ENCODE peak calls at places on chromosome 1, in nine cellular contexts. One of them, this sample, is unnamed.

GRCh38 chr1:223462047-223462446 is 68.8 kb downstream of the CCDC185 start:
- DNase-seq in stomach: no peak
- DNase-seq in breast epithelium: no peak
- DNase-seq in endothelial cell of umbilical vein: no peak
- DNase-seq in SK-N-SH: no peak
- DNase-seq in prostate gland: no peak
- DNase-seq in GM12891: no peak
- DNase-seq in spleen: no peak
- DNase-seq in GM23338: no peak
- DNase-seq in this sample: no peak

GRCh38 chr1:12537906-12538461 is 80.0 kb downstream of the DHRS3 start:
- DNase-seq in GM12891: no peak
- DNase-seq in prostate gland: no peak
- DNase-seq in spleen: no peak
- DNase-seq in GM23338: no peak
- DNase-seq in SK-N-SH: no peak
- DNase-seq in stomach: no peak
- DNase-seq in breast epithelium: no peak
- DNase-seq in endothelial cell of umbilical vein: no peak
- DNase-seq in this sample: no peak

GRCh38 chr1:207811920-207812720 is 60.3 kb downstream of the CD46 start:
- DNase-seq in SK-N-SH: peak; percentile 70
- DNase-seq in GM12891: no peak
- DNase-seq in breast epithelium: peak; percentile 86
- DNase-seq in spleen: no peak
- DNase-seq in prostate gland: peak; percentile 76
- DNase-seq in endothelial cell of umbilical vein: peak; percentile 55
- DNase-seq in stomach: peak; percentile 82
- DNase-seq in GM23338: peak; percentile 61
- DNase-seq in this sample: no peak

GRCh38 chr1:171110485-171111340 is 20.0 kb downstream of the FMO3 start:
- DNase-seq in prostate gland: no peak
- DNase-seq in spleen: no peak
- DNase-seq in breast epithelium: no peak
- DNase-seq in GM12891: no peak
- DNase-seq in SK-N-SH: no peak
- DNase-seq in GM23338: no peak
- DNase-seq in stomach: no peak
- DNase-seq in endothelial cell of umbilical vein: no peak
- DNase-seq in this sample: no peak

GRCh38 chr1:211579434-211580302 is 707 bp upstream of the SLC30A1 start:
- DNase-seq in prostate gland: peak; percentile 75
- DNase-seq in spleen: peak; percentile 98
- DNase-seq in GM23338: peak; percentile 86
- DNase-seq in stomach: peak; percentile 83
- DNase-seq in GM12891: no peak
- DNase-seq in endothelial cell of umbilical vein: no peak
- DNase-seq in breast epithelium: no peak
- DNase-seq in SK-N-SH: no peak
- DNase-seq in this sample: no peak

GRCh38 chr1:168520052-168520751 is 23.6 kb downstream of the XCL2 start:
- DNase-seq in stomach: no peak
- DNase-seq in GM12891: no peak
- DNase-seq in prostate gland: no peak
- DNase-seq in GM23338: peak; percentile 25
- DNase-seq in breast epithelium: no peak
- DNase-seq in endothelial cell of umbilical vein: no peak
- DNase-seq in SK-N-SH: no peak
- DNase-seq in spleen: peak; percentile 71
- DNase-seq in this sample: no peak

GRCh38 chr1:245306628-245307410 is 152.0 kb downstream of the KIF26B start:
- DNase-seq in GM23338: no peak
- DNase-seq in endothelial cell of umbilical vein: no peak
- DNase-seq in SK-N-SH: peak; percentile 65
- DNase-seq in spleen: no peak
- DNase-seq in GM12891: no peak
- DNase-seq in breast epithelium: no peak
- DNase-seq in prostate gland: no peak
- DNase-seq in stomach: no peak
- DNase-seq in this sample: no peak

GRCh38 chr1:76494807-76495206 is 372.5 kb upstream of the ST6GALNAC5 start:
- DNase-seq in spleen: no peak
- DNase-seq in breast epithelium: no peak
- DNase-seq in SK-N-SH: no peak
- DNase-seq in stomach: no peak
- DNase-seq in GM12891: no peak
- DNase-seq in GM23338: peak; percentile 16
- DNase-seq in prostate gland: no peak
- DNase-seq in endothelial cell of umbilical vein: peak; percentile 51
- DNase-seq in this sample: no peak

GRCh38 chr1:228804640-228805413 is 69.5 kb downstream of the RHOU start:
- DNase-seq in SK-N-SH: peak; percentile 53
- DNase-seq in prostate gland: no peak
- DNase-seq in breast epithelium: no peak
- DNase-seq in GM12891: no peak
- DNase-seq in spleen: no peak
- DNase-seq in stomach: peak; percentile 34
- DNase-seq in endothelial cell of umbilical vein: no peak
- DNase-seq in GM23338: peak; percentile 15
- DNase-seq in this sample: no peak

GRCh38 chr1:178263341-178263740 is 169.4 kb downstream of the RASAL2 start:
- DNase-seq in endothelial cell of umbilical vein: no peak
- DNase-seq in breast epithelium: no peak
- DNase-seq in stomach: no peak
- DNase-seq in SK-N-SH: no peak
- DNase-seq in GM12891: no peak
- DNase-seq in spleen: no peak
- DNase-seq in prostate gland: no peak
- DNase-seq in GM23338: no peak
- DNase-seq in this sample: no peak

GRCh38 chr1:41939194-41939593 is 20.5 kb upstream of the HIVEP3 start:
- DNase-seq in endothelial cell of umbilical vein: no peak
- DNase-seq in spleen: no peak
- DNase-seq in breast epithelium: no peak
- DNase-seq in prostate gland: no peak
- DNase-seq in SK-N-SH: no peak
- DNase-seq in GM12891: no peak
- DNase-seq in stomach: no peak
- DNase-seq in GM23338: peak; percentile 51
- DNase-seq in this sample: no peak

GRCh38 chr1:17177654-17178053 is 27.3 kb upstream of the PADI1 start:
- DNase-seq in SK-N-SH: no peak
- DNase-seq in stomach: no peak
- DNase-seq in endothelial cell of umbilical vein: no peak
- DNase-seq in spleen: no peak
- DNase-seq in prostate gland: no peak
- DNase-seq in GM12891: no peak
- DNase-seq in GM23338: no peak
- DNase-seq in breast epithelium: no peak
- DNase-seq in this sample: no peak

GRCh38 chr1:83959824-83960441 is 39.0 kb downstream of the TTLL7 start:
- DNase-seq in breast epithelium: no peak
- DNase-seq in spleen: no peak
- DNase-seq in GM12891: no peak
- DNase-seq in endothelial cell of umbilical vein: no peak
- DNase-seq in stomach: no peak
- DNase-seq in prostate gland: no peak
- DNase-seq in GM23338: no peak
- DNase-seq in SK-N-SH: no peak
- DNase-seq in this sample: no peak

GRCh38 chr1:38872401-38873026 is 634 bp downstream of the MYCBP start:
- DNase-seq in GM12891: peak; percentile 42
- DNase-seq in breast epithelium: no peak
- DNase-seq in GM23338: peak; percentile 33
- DNase-seq in endothelial cell of umbilical vein: no peak
- DNase-seq in spleen: no peak
- DNase-seq in SK-N-SH: no peak
- DNase-seq in prostate gland: no peak
- DNase-seq in stomach: peak; percentile 27
- DNase-seq in this sample: no peak

GRCh38 chr1:18384477-18384876 is 96.3 kb upstream of the KLHDC7A start:
- DNase-seq in endothelial cell of umbilical vein: no peak
- DNase-seq in breast epithelium: no peak
- DNase-seq in GM12891: no peak
- DNase-seq in SK-N-SH: no peak
- DNase-seq in spleen: no peak
- DNase-seq in stomach: no peak
- DNase-seq in GM23338: peak; percentile 51
- DNase-seq in prostate gland: no peak
- DNase-seq in this sample: no peak

GRCh38 chr1:99965646-99966375 is 4.0 kb upstream of the SLC35A3 start:
- DNase-seq in spleen: no peak
- DNase-seq in GM23338: no peak
- DNase-seq in breast epithelium: no peak
- DNase-seq in SK-N-SH: peak; percentile 41
- DNase-seq in endothelial cell of umbilical vein: no peak
- DNase-seq in GM12891: no peak
- DNase-seq in prostate gland: peak; percentile 37
- DNase-seq in stomach: no peak
- DNase-seq in this sample: no peak

DNA sequence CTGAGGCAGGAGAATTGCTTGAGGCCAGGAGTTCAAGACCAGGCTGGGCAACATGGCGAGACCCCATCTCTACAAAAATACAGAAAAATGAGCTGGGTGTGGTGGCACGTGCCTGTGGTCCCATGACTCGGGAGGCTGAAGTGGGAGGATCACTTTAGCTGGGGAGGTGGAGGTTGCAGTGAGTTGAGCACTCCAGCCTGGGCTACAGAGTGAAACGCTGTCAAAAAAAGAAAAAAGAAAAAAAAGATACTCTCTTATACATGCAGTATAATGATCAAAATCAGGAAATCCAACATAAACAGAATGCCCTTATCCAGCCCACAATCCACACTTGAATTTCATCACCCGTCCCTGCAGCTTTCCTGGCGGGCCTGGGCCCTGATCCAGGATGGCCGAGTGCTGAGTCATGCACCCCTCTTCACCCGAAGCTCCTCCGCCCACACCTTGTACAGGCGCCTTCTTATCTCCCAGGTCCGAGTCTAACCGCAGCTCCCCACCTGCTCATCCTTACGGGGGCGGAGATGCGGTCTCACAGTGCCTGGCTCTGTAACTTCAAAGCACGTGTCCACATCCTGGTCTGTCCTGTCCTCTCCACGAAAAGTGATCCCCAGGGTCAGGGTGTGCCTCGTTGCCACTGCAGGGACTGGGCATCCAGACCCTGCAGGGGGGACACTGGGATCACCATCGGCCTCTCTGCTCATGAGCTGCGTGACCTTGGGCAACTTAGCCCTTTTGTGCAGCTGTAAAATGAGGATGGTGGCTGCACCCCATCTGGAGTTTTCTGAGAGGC is 120.2 kb upstream of the SLC45A1 start:
- DNase-seq in GM12891: peak; percentile 46
- DNase-seq in SK-N-SH: no peak
- DNase-seq in breast epithelium: peak; percentile 84
- DNase-seq in prostate gland: peak; percentile 73
- DNase-seq in endothelial cell of umbilical vein: peak; percentile 94
- DNase-seq in stomach: peak; percentile 58
- DNase-seq in spleen: peak; percentile 62
- DNase-seq in GM23338: no peak
- DNase-seq in this sample: no peak
- TF ChIP-seq POLR2AphosphoS5 in GM12891: no peak
- TF ChIP-seq POLR2AphosphoS5 in SK-N-SH: peak; percentile 47
- TF ChIP-seq POLR2AphosphoS5 in breast epithelium: peak; percentile 44
- TF ChIP-seq POLR2AphosphoS5 in prostate gland: peak; percentile 68
- TF ChIP-seq POLR2AphosphoS5 in endothelial cell of umbilical vein: peak; percentile 87
- TF ChIP-seq POLR2AphosphoS5 in stomach: peak; percentile 22
- TF ChIP-seq POLR2AphosphoS5 in spleen: no peak
- TF ChIP-seq POLR2AphosphoS5 in GM23338: no peak
- TF ChIP-seq POLR2AphosphoS5 in this sample: no peak

GRCh38 chr1:67114162-67114561 is 20.6 kb downstream of the C1orf141 start:
- DNase-seq in GM12891: no peak
- DNase-seq in endothelial cell of umbilical vein: no peak
- DNase-seq in breast epithelium: no peak
- DNase-seq in stomach: no peak
- DNase-seq in spleen: no peak
- DNase-seq in SK-N-SH: no peak
- DNase-seq in GM23338: no peak
- DNase-seq in prostate gland: no peak
- DNase-seq in this sample: no peak
- TF ChIP-seq POLR2AphosphoS5 in GM12891: no peak
- TF ChIP-seq POLR2AphosphoS5 in endothelial cell of umbilical vein: no peak
- TF ChIP-seq POLR2AphosphoS5 in breast epithelium: no peak
- TF ChIP-seq POLR2AphosphoS5 in stomach: no peak
- TF ChIP-seq POLR2AphosphoS5 in spleen: no peak
- TF ChIP-seq POLR2AphosphoS5 in SK-N-SH: no peak
- TF ChIP-seq POLR2AphosphoS5 in GM23338: no peak
- TF ChIP-seq POLR2AphosphoS5 in prostate gland: no peak
- TF ChIP-seq POLR2AphosphoS5 in this sample: no peak

GRCh38 chr1:22774483-22775182 is 64.0 kb downstream of the EPHB2 start:
- DNase-seq in stomach: no peak
- DNase-seq in breast epithelium: no peak
- DNase-seq in SK-N-SH: no peak
- DNase-seq in GM23338: no peak
- DNase-seq in endothelial cell of umbilical vein: no peak
- DNase-seq in spleen: no peak
- DNase-seq in prostate gland: no peak
- DNase-seq in GM12891: no peak
- DNase-seq in this sample: no peak

GRCh38 chr1:22776051-22776611 is 65.5 kb downstream of the EPHB2 start:
- DNase-seq in prostate gland: no peak
- DNase-seq in endothelial cell of umbilical vein: no peak
- DNase-seq in stomach: no peak
- DNase-seq in GM12891: no peak
- DNase-seq in GM23338: no peak
- DNase-seq in breast epithelium: no peak
- DNase-seq in spleen: no peak
- DNase-seq in SK-N-SH: peak; percentile 57
- DNase-seq in this sample: no peak

GRCh38 chr1:22777658-22778057 is 67.0 kb downstream of the EPHB2 start:
- DNase-seq in breast epithelium: no peak
- DNase-seq in GM23338: no peak
- DNase-seq in GM12891: no peak
- DNase-seq in prostate gland: no peak
- DNase-seq in spleen: no peak
- DNase-seq in endothelial cell of umbilical vein: no peak
- DNase-seq in stomach: no peak
- DNase-seq in SK-N-SH: no peak
- DNase-seq in this sample: no peak

GRCh38 chr1:22772054-22772453 is 61.4 kb downstream of the EPHB2 start:
- DNase-seq in spleen: no peak
- DNase-seq in stomach: no peak
- DNase-seq in prostate gland: no peak
- DNase-seq in GM12891: no peak
- DNase-seq in GM23338: no peak
- DNase-seq in SK-N-SH: no peak
- DNase-seq in endothelial cell of umbilical vein: no peak
- DNase-seq in breast epithelium: no peak
- DNase-seq in this sample: no peak

GRCh38 chr1:22773981-22774471 is 63.4 kb downstream of the EPHB2 start:
- DNase-seq in GM23338: no peak
- DNase-seq in breast epithelium: peak; percentile 41
- DNase-seq in GM12891: no peak
- DNase-seq in stomach: no peak
- DNase-seq in prostate gland: peak; percentile 33
- DNase-seq in endothelial cell of umbilical vein: peak; percentile 22
- DNase-seq in SK-N-SH: no peak
- DNase-seq in spleen: no peak
- DNase-seq in this sample: no peak
- TF ChIP-seq POLR2AphosphoS5 in GM23338: no peak
- TF ChIP-seq POLR2AphosphoS5 in breast epithelium: no peak
- TF ChIP-seq POLR2AphosphoS5 in GM12891: no peak
- TF ChIP-seq POLR2AphosphoS5 in stomach: no peak
- TF ChIP-seq POLR2AphosphoS5 in prostate gland: peak; percentile 26
- TF ChIP-seq POLR2AphosphoS5 in endothelial cell of umbilical vein: no peak
- TF ChIP-seq POLR2AphosphoS5 in SK-N-SH: no peak
- TF ChIP-seq POLR2AphosphoS5 in spleen: peak; percentile 49
- TF ChIP-seq POLR2AphosphoS5 in this sample: no peak

GRCh38 chr1:57489342-57490036 is 65.6 kb upstream of the DAB1 start:
- DNase-seq in GM23338: no peak
- DNase-seq in breast epithelium: no peak
- DNase-seq in prostate gland: no peak
- DNase-seq in SK-N-SH: no peak
- DNase-seq in GM12891: no peak
- DNase-seq in endothelial cell of umbilical vein: peak; percentile 51
- DNase-seq in stomach: no peak
- DNase-seq in spleen: no peak
- DNase-seq in this sample: no peak
- TF ChIP-seq POLR2AphosphoS5 in GM23338: no peak
- TF ChIP-seq POLR2AphosphoS5 in breast epithelium: no peak
- TF ChIP-seq POLR2AphosphoS5 in prostate gland: no peak
- TF ChIP-seq POLR2AphosphoS5 in SK-N-SH: peak; percentile 21
- TF ChIP-seq POLR2AphosphoS5 in GM12891: no peak
- TF ChIP-seq POLR2AphosphoS5 in endothelial cell of umbilical vein: no peak
- TF ChIP-seq POLR2AphosphoS5 in stomach: no peak
- TF ChIP-seq POLR2AphosphoS5 in spleen: no peak
- TF ChIP-seq POLR2AphosphoS5 in this sample: no peak